ENCODE peak calls at places on chromosomes 6 and 20, in four cellular contexts. P is esophagus squamous epithelium, F is epithelial cell of esophagus, Z is body of pancreas. K is an unnamed sample.

GRCh38 chr6:49257549-49257948 is 205.5 kb downstream of the MMUT start:
- DNase-seq in F (no peak), P (no peak), Z (no peak), K (no peak)

GRCh38 chr6:10411915-10412164 is 3.0 kb downstream of the TFAP2A start:
- DNase-seq in F (no peak), P (no peak), Z (no peak), K (no peak)

GRCh38 chr6:167669553-167669849 is 157.2 kb upstream of the AFDN start:
- DNase-seq in Z (no peak), F (no peak), P (no peak), K (no peak)

GRCh38 chr20:56626367-56627121 is 2.6 kb upstream of the TFAP2C start:
- DNase-seq in F (peak; percentile 71), Z (no peak), P (no peak), K (peak; percentile 36)

GRCh38 chr6:102670756-102671155 is 1277.2 kb downstream of the GRIK2 start:
- DNase-seq in Z (no peak), F (peak; percentile 3), P (no peak), K (no peak)

GRCh38 chr6:4885534-4885933 is 109.3 kb downstream of the CDYL start:
- DNase-seq in P (no peak), F (no peak), Z (no peak), K (no peak)

GRCh38 chr6:45608252-45608911 is 230.6 kb upstream of the SUPT3H start:
- DNase-seq in Z (no peak), F (peak; percentile 51), P (no peak), K (peak; percentile 56)

GRCh38 chr6:26216886-26217713 is 129.9 kb downstream of the HFE start:
- DNase-seq in P (no peak), F (peak; percentile 86), Z (peak; percentile 70), K (peak; percentile 87)

GRCh38 chr6:101117397-101118185 is 236.5 kb upstream of the ASCC3 start:
- DNase-seq in F (no peak), P (no peak), Z (no peak), K (no peak)

GRCh38 chr6:147397306-147397705 is 111.2 kb upstream of the SAMD5 start:
- DNase-seq in F (no peak), Z (no peak), P (no peak), K (no peak)

GRCh38 chr6:16639689-16640480 is 121.4 kb downstream of the ATXN1 start:
- DNase-seq in Z (no peak), P (no peak), F (peak; percentile 83), K (peak; percentile 81)

GRCh38 chr6:111683749-111684267 is 78.1 kb upstream of the TRAF3IP2 start:
- DNase-seq in F (no peak), Z (no peak), P (no peak), K (peak; percentile 97)

GRCh38 chr20:46964299-46965123 is 69.9 kb downstream of the EYA2 start:
- DNase-seq in F (no peak), P (no peak), Z (no peak), K (no peak)

GRCh38 chr6:11212625-11213024 is 19.8 kb downstream of the NEDD9 start:
- DNase-seq in P (no peak), Z (no peak), F (peak; percentile 67), K (peak; percentile 74)

GRCh38 chr20:36219671-36220220 is 16.5 kb upstream of the AAR2 start:
- DNase-seq in P (no peak), F (no peak), Z (no peak), K (no peak)

GRCh38 chr6:11251553-11252358 is 19.3 kb upstream of the NEDD9 start:
- DNase-seq in P (no peak), F (peak; percentile 72), Z (peak; percentile 68), K (peak; percentile 53)

GRCh38 chr6:2859325-2859700 is 17.6 kb upstream of the SERPINB1 start:
- DNase-seq in P (no peak), F (no peak), Z (no peak), K (no peak)

GRCh38 chr6:139151425-139152087 is 16.7 kb downstream of the HECA start:
- DNase-seq in Z (no peak), P (no peak), F (no peak), K (no peak)
- H3K4me3 ChIP-seq in Z (no peak overlapping the region), P (no peak overlapping the region), F (no peak overlapping the region), K (no peak overlapping the region)

GRCh38 chr20:34676642-34677373 is at the start of gene PIGU:
- DNase-seq in P (peak; percentile 67), F (peak; percentile 98), Z (peak; percentile 94), K (peak; percentile 90)
- TF ChIP-seq CTCF in P (peak; percentile 24), F (no peak), Z (no peak), K (no peak)

GRCh38 chr6:489001-489400 is 97.4 kb downstream of the IRF4 start:
- DNase-seq in Z (no peak), P (no peak), F (no peak), K (no peak)
- H3K4me3 ChIP-seq in Z (no peak overlapping the region), P (no peak overlapping the region), F (no peak overlapping the region), K (no peak overlapping the region)

GRCh38 chr6:84227434-84228197 is at the start of gene CEP162:
- DNase-seq in F (peak; percentile 87), Z (peak; percentile 88), P (peak; percentile 64), K (peak; percentile 78)
- TF ChIP-seq CTCF in F (peak; percentile 76), Z (peak; percentile 87), P (peak; percentile 67), K (peak; percentile 81)

K was measured in AG10803.